ENCODE peak calls at places on chromosomes 2 and 18, in four cellular contexts. One of them, this sample, is unnamed.
A peak's percentile ranks its signal among the peaks of the same experiment; 100 is the strongest.

GRCh38 chr2:18435425-18436037 is 124.9 kb downstream of the RDH14 start:
- DNase-seq in EH: peak; percentile 73
- DNase-seq in activated naive CD8-positive, alpha-beta T cell treated with anti-CD3 and anti-CD28 coated beads, Interleukin-2, amount 50 U/mL, for 16 hours: no peak
- DNase-seq in NT2/D1: peak; percentile 60
- DNase-seq in this sample: peak; percentile 79

GRCh38 chr2:31335921-31336570 is 78.5 kb downstream of the XDH start:
- DNase-seq in EH: peak; percentile 96
- DNase-seq in activated naive CD8-positive, alpha-beta T cell treated with anti-CD3 and anti-CD28 coated beads, Interleukin-2, amount 50 U/mL, for 16 hours: no peak
- DNase-seq in NT2/D1: no peak
- DNase-seq in this sample: peak; percentile 86

GRCh38 chr2:16466133-16466820 is 199.4 kb downstream of the CYRIA start:
- DNase-seq in EH: no peak
- DNase-seq in activated naive CD8-positive, alpha-beta T cell treated with anti-CD3 and anti-CD28 coated beads, Interleukin-2, amount 50 U/mL, for 16 hours: no peak
- DNase-seq in NT2/D1: no peak
- DNase-seq in this sample: no peak

GRCh38 chr18:51191139-51191717 is 6.3 kb downstream of the MEX3C start:
- DNase-seq in EH: peak; percentile 22
- DNase-seq in activated naive CD8-positive, alpha-beta T cell treated with anti-CD3 and anti-CD28 coated beads, Interleukin-2, amount 50 U/mL, for 16 hours: no peak
- DNase-seq in NT2/D1: no peak
- DNase-seq in this sample: no peak

GRCh38 chr2:3107567-3107966 is 270.1 kb downstream of the EIPR1 start:
- DNase-seq in EH: no peak
- DNase-seq in activated naive CD8-positive, alpha-beta T cell treated with anti-CD3 and anti-CD28 coated beads, Interleukin-2, amount 50 U/mL, for 16 hours: no peak
- DNase-seq in NT2/D1: no peak
- DNase-seq in this sample: no peak

GRCh38 chr18:76493213-76494107 is 1.6 kb downstream of the ZNF516 start:
- DNase-seq in EH: peak; percentile 68
- DNase-seq in activated naive CD8-positive, alpha-beta T cell treated with anti-CD3 and anti-CD28 coated beads, Interleukin-2, amount 50 U/mL, for 16 hours: no peak
- DNase-seq in NT2/D1: no peak
- DNase-seq in this sample: peak; percentile 72

GRCh38 chr18:28459587-28459986 is 282.7 kb upstream of the CDH2 start:
- DNase-seq in EH: no peak
- DNase-seq in activated naive CD8-positive, alpha-beta T cell treated with anti-CD3 and anti-CD28 coated beads, Interleukin-2, amount 50 U/mL, for 16 hours: no peak
- DNase-seq in NT2/D1: no peak
- DNase-seq in this sample: no peak

GRCh38 chr2:110702981-110703380 is 25.1 kb upstream of the BUB1 start:
- DNase-seq in EH: no peak
- DNase-seq in activated naive CD8-positive, alpha-beta T cell treated with anti-CD3 and anti-CD28 coated beads, Interleukin-2, amount 50 U/mL, for 16 hours: no peak
- DNase-seq in NT2/D1: no peak
- DNase-seq in this sample: no peak

GRCh38 chr2:207614824-207615223 is 10.4 kb downstream of the METTL21A start:
- DNase-seq in EH: no peak
- DNase-seq in activated naive CD8-positive, alpha-beta T cell treated with anti-CD3 and anti-CD28 coated beads, Interleukin-2, amount 50 U/mL, for 16 hours: no peak
- DNase-seq in NT2/D1: no peak
- DNase-seq in this sample: no peak

GRCh38 chr18:79819064-79819725 is 21.5 kb downstream of the KCNG2 start:
- DNase-seq in EH: no peak
- DNase-seq in activated naive CD8-positive, alpha-beta T cell treated with anti-CD3 and anti-CD28 coated beads, Interleukin-2, amount 50 U/mL, for 16 hours: no peak
- DNase-seq in NT2/D1: no peak
- DNase-seq in this sample: no peak

GRCh38 chr2:151262629-151263028 is 966 bp upstream of the RBM43 start:
- DNase-seq in EH: no peak
- DNase-seq in activated naive CD8-positive, alpha-beta T cell treated with anti-CD3 and anti-CD28 coated beads, Interleukin-2, amount 50 U/mL, for 16 hours: no peak
- DNase-seq in NT2/D1: no peak
- DNase-seq in this sample: no peak

GRCh38 chr18:7567487-7568425 is 640 bp downstream of the PTPRM start:
- DNase-seq in EH: peak; percentile 71
- DNase-seq in activated naive CD8-positive, alpha-beta T cell treated with anti-CD3 and anti-CD28 coated beads, Interleukin-2, amount 50 U/mL, for 16 hours: no peak
- DNase-seq in NT2/D1: no peak
- DNase-seq in this sample: peak; percentile 64

GRCh38 chr2:231722721-231723307 is 14.5 kb downstream of the PTMA start:
- DNase-seq in EH: no peak
- DNase-seq in activated naive CD8-positive, alpha-beta T cell treated with anti-CD3 and anti-CD28 coated beads, Interleukin-2, amount 50 U/mL, for 16 hours: no peak
- DNase-seq in NT2/D1: no peak
- DNase-seq in this sample: no peak

GRCh38 chr2:42813773-42814172 is 21.4 kb upstream of the HAAO start:
- DNase-seq in EH: peak; percentile 27
- DNase-seq in activated naive CD8-positive, alpha-beta T cell treated with anti-CD3 and anti-CD28 coated beads, Interleukin-2, amount 50 U/mL, for 16 hours: no peak
- DNase-seq in NT2/D1: no peak
- DNase-seq in this sample: no peak

GRCh38 chr2:39603436-39603835 is 62.3 kb upstream of the TMEM178A start:
- DNase-seq in EH: no peak
- DNase-seq in activated naive CD8-positive, alpha-beta T cell treated with anti-CD3 and anti-CD28 coated beads, Interleukin-2, amount 50 U/mL, for 16 hours: no peak
- DNase-seq in NT2/D1: no peak
- DNase-seq in this sample: peak; percentile 33

GRCh38 chr18:36889316-36889715 is 60.4 kb downstream of the KIAA1328 start:
- DNase-seq in EH: peak; percentile 9
- DNase-seq in activated naive CD8-positive, alpha-beta T cell treated with anti-CD3 and anti-CD28 coated beads, Interleukin-2, amount 50 U/mL, for 16 hours: no peak
- DNase-seq in NT2/D1: no peak
- DNase-seq in this sample: peak; percentile 55

GRCh38 chr2:43294973-43295603 is 68.7 kb upstream of the ZFP36L2 start:
- DNase-seq in EH: peak; percentile 29
- DNase-seq in activated naive CD8-positive, alpha-beta T cell treated with anti-CD3 and anti-CD28 coated beads, Interleukin-2, amount 50 U/mL, for 16 hours: no peak
- DNase-seq in NT2/D1: no peak
- DNase-seq in this sample: no peak

GRCh38 chr2:106057206-106057605 is 136.9 kb downstream of the UXS1 start:
- DNase-seq in EH: no peak
- DNase-seq in activated naive CD8-positive, alpha-beta T cell treated with anti-CD3 and anti-CD28 coated beads, Interleukin-2, amount 50 U/mL, for 16 hours: no peak
- DNase-seq in NT2/D1: no peak
- DNase-seq in this sample: no peak

GRCh38 chr2:128756372-128756730 is 437.7 kb upstream of the HS6ST1 start:
- DNase-seq in EH: no peak
- DNase-seq in activated naive CD8-positive, alpha-beta T cell treated with anti-CD3 and anti-CD28 coated beads, Interleukin-2, amount 50 U/mL, for 16 hours: no peak
- DNase-seq in NT2/D1: no peak
- DNase-seq in this sample: no peak